ENCODE peak calls at places on chromosomes 5 and 9, in ten cellular contexts. H is sigmoid colon; E is HFFc6; J is adrenal gland; K is bronchial epithelial cell; C is activated B cell treated with CpG ODN at 0.5 μM for 24 hours; M is breast epithelium; X is spleen; D is GM10248; G is CD8-positive, alpha-beta T cell. N is an unnamed sample.
A peak's percentile ranks its signal among the peaks of the same experiment; 100 is the strongest.

GRCh38 chr9:93591706-93592388 is 15.5 kb downstream of the PHF2 start:
- DNase-seq in H (no peak), E (no peak), J (no peak), K (no peak), C (no peak), M (no peak), X (no peak), D (no peak), G (peak; percentile 41), N (no peak)

GRCh38 chr9:33040792-33041458 is 15.9 kb downstream of the DNAJA1 start:
- DNase-seq in H (no peak), E (no peak), J (no peak), K (no peak), C (no peak), M (no peak), X (no peak), D (no peak), G (no peak), N (no peak)

GRCh38 chr5:75053286-75054109 is 1.1 kb upstream of the GCNT4 start:
- DNase-seq in H (peak; percentile 71), E (peak; percentile 83), J (peak; percentile 68), K (peak; percentile 87), C (no peak), M (peak; percentile 68), X (peak; percentile 85), D (peak; percentile 32), G (peak; percentile 76), N (peak; percentile 51)

GRCh38 chr9:135664801-135665794 is 2.0 kb downstream of the LCN9 start:
- DNase-seq in H (no peak), E (no peak), J (no peak), K (no peak), C (no peak), M (peak; percentile 46), X (peak; percentile 56), D (peak; percentile 6), G (no peak), N (no peak)

GRCh38 chr5:157575096-157575872 is at the start of gene ADAM19:
- DNase-seq in H (peak; percentile 83), E (peak; percentile 57), J (peak; percentile 44), K (no peak), C (peak; percentile 51), M (no peak), X (peak; percentile 92), D (peak; percentile 82), G (peak; percentile 53), N (peak; percentile 86)

GRCh38 chr5:78621269-78621871 is 27.2 kb downstream of the LHFPL2 start:
- DNase-seq in H (no peak), E (no peak), J (no peak), K (no peak), C (no peak), M (no peak), X (no peak), D (no peak), G (no peak), N (no peak)

GRCh38 chr5:52725781-52726180 is 61.9 kb upstream of the ITGA1 start:
- DNase-seq in H (no peak), E (no peak), J (peak; percentile 43), K (no peak), C (no peak), M (no peak), X (no peak), D (no peak), G (no peak), N (no peak)

GRCh38 chr9:114098660-114099522 is at the start of gene KIF12:
- DNase-seq in H (no peak), E (no peak), J (peak; percentile 14), K (no peak), C (no peak), M (peak; percentile 87), X (no peak), D (no peak), G (no peak), N (no peak)

GRCh38 chr5:180600554-180601041 is 9.3 kb upstream of the SCGB3A1 start:
- DNase-seq in H (peak; percentile 48), E (no peak), J (no peak), K (no peak), C (no peak), M (peak; percentile 35), X (peak; percentile 52), D (peak; percentile 13), G (no peak), N (peak; percentile 14)

GRCh38 chr9:90458485-90458884 is 184.1 kb downstream of the DIRAS2 start:
- DNase-seq in H (no peak), E (no peak), J (no peak), K (no peak), C (no peak), M (no peak), X (no peak), D (no peak), G (no peak), N (no peak)

GRCh38 chr9:121359358-121360294 is 10.4 kb downstream of the STOM start:
- DNase-seq in H (no peak), E (peak; percentile 53), J (no peak), K (no peak), C (no peak), M (no peak), X (no peak), D (no peak), G (no peak), N (no peak)

GRCh38 chr5:141196363-141196762 is 3.1 kb upstream of the PCDHB11 start:
- DNase-seq in H (no peak), E (no peak), J (no peak), K (no peak), C (no peak), M (no peak), X (no peak), D (no peak), G (no peak), N (no peak)

GRCh38 chr5:157212307-157212706 is 31.7 kb downstream of the ITK start:
- DNase-seq in H (no peak), E (no peak), J (no peak), K (no peak), C (no peak), M (no peak), X (no peak), D (no peak), G (no peak), N (no peak)

GRCh38 chr9:105067895-105068580 is 140.1 kb upstream of the ABCA1 start:
- DNase-seq in H (no peak), E (peak; percentile 84), J (no peak), K (peak; percentile 38), C (no peak), M (no peak), X (no peak), D (no peak), G (no peak), N (no peak)

GRCh38 chr5:51651889-51652288 is 268.6 kb downstream of the ISL1 start:
- DNase-seq in H (no peak), E (peak; percentile 64), J (no peak), K (peak; percentile 86), C (no peak), M (no peak), X (no peak), D (no peak), G (no peak), N (no peak)

GRCh38 chr9:35517136-35517535 is 27.2 kb downstream of the RUSC2 start:
- DNase-seq in H (no peak), E (no peak), J (no peak), K (no peak), C (no peak), M (no peak), X (no peak), D (no peak), G (no peak), N (no peak)

GRCh38 chr5:58965677-58966414 is 383.0 kb downstream of the RAB3C start:
- DNase-seq in H (no peak), E (no peak), J (no peak), K (no peak), C (no peak), M (no peak), X (no peak), D (no peak), G (no peak), N (no peak)
- TF ChIP-seq CTCF in H (no peak), E (peak; percentile 20), J (no peak), K (no peak), C (no peak), M (no peak), X (no peak), D (no peak), G (no peak), N (no peak)

DNA sequence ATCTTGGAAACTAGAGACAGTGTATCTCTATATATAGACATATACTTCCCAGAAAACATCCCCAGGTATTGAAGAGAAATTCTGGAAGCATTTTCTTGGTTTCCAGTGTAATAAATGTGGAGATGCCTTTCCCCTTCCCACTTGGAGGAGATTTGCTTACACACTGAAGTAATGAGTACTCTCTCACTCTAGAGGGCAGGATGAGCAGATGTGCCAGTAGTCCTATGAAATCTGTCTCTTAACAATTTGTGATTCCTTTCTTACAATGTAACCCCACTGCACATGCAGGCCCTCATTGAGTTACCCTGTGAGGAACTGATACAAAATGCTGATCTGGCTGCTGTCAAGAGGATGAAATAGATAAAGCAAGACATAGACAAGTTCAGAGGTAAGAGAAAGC is 567.2 kb downstream of the SLCO4C1 start:
- DNase-seq in H (no peak), E (no peak), J (no peak), K (peak; percentile 13), C (no peak), M (no peak), X (no peak), D (no peak), G (no peak), N (no peak)
- TF ChIP-seq CTCF in H (no peak), E (no peak), J (no peak), K (peak; percentile 15), C (no peak), M (no peak), X (no peak), D (no peak), G (no peak), N (no peak)

DNA sequence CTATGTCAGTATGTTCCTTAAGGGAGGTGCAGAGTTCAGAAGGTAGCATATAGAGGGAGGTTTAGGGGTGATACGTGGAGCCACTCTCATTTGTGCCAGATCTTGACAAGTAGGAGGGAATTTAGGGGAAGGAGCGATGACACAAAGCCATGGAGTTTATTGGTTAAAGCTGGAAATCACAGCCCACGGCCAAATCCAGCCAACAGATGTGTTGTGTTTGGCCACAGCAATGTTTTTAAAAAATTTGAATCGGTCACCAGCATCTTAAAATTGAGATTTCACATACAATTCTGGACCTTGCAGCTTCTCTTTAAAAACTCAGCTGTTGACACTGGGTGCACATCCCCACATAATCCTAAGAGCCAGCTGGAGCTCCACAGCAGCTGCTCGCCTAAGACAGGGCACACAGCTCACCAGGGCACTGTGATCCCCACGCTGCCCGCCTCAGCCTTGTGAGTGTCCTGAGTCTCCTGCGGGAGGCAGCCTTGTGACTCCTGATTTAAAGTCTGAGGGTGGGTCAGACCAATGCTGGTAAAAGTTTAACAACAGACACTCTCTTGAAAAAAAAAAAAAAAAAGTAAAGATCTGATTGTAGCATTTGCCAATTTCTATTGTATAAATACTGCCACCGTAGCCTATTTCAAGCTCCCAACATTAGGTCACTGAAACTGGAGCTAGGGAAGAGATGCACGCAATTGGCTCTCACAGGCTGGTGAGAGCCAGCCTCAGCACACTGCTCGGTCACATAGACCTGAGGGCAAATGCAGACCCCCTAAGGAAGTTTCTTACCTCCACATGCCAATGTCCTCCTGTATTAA is 124.9 kb downstream of the HSD17B3 start:
- DNase-seq in H (no peak), E (no peak), J (peak; percentile 7), K (no peak), C (no peak), M (no peak), X (no peak), D (no peak), G (no peak), N (no peak)
- TF ChIP-seq CTCF in H (no peak), E (no peak), J (no peak), K (no peak), C (no peak), M (no peak), X (no peak), D (no peak), G (no peak), N (no peak)

GRCh38 chr5:76836181-76836580 is 13.6 kb upstream of the S100Z start:
- DNase-seq in H (no peak), E (no peak), J (no peak), K (no peak), C (no peak), M (no peak), X (no peak), D (no peak), G (no peak), N (no peak)
- TF ChIP-seq CTCF in H (no peak), E (peak; percentile 51), J (no peak), K (no peak), C (no peak), M (no peak), X (no peak), D (no peak), G (no peak), N (no peak)

N was measured in GM20000.